ENCODE peak calls at places on chromosomes 13 and 19, in nine cellular contexts. G, J, V, X, O, F, T, U and R are unnamed samples.

GRCh38 chr19:38135150-38135998 is 88.6 kb downstream of the DPF1 start:
- DNase-seq in F (no peak), G (no peak), X (no peak), U (no peak), T (no peak), O (no peak), J (no peak), V (no peak), R (no peak)

GRCh38 chr19:28705008-28705407 is 507.9 kb downstream of the UQCRFS1 start:
- DNase-seq in U (no peak), T (no peak), J (no peak), V (no peak), X (no peak), G (peak; percentile 68), F (peak; percentile 21), O (no peak), R (no peak)

GRCh38 chr19:49338691-49339363 is 3.6 kb downstream of the CD37 start:
- DNase-seq in J (no peak), U (no peak), T (no peak), F (no peak), O (peak; percentile 83), V (no peak), X (peak; percentile 55), G (no peak), R (peak; percentile 96)

GRCh38 chr19:12721656-12722565 is 1.8 kb downstream of the TNPO2 start:
- DNase-seq in J (peak; percentile 49), U (peak; percentile 48), V (peak; percentile 38), F (peak; percentile 45), O (peak; percentile 81), X (peak; percentile 56), G (no peak), T (no peak), R (peak; percentile 69)

GRCh38 chr19:5580116-5580515 is 12.4 kb upstream of the TINCR start:
- DNase-seq in O (peak; percentile 12), X (no peak), J (no peak), G (no peak), V (no peak), U (peak; percentile 59), F (no peak), T (no peak), R (no peak)

GRCh38 chr13:73962284-73962683 is 171.9 kb downstream of the KLF12 start:
- DNase-seq in U (no peak), F (no peak), V (no peak), T (no peak), J (no peak), X (no peak), G (no peak), O (no peak), R (no peak)

GRCh38 chr19:55270172-55270942 is 9.6 kb downstream of the HSPBP1 start:
- DNase-seq in U (no peak), T (no peak), V (no peak), X (no peak), F (no peak), G (no peak), J (no peak), O (no peak), R (no peak)

GRCh38 chr19:13506550-13506878 is 235 bp upstream of the CACNA1A start:
- DNase-seq in J (no peak), U (no peak), F (peak; percentile 26), O (no peak), T (no peak), X (no peak), V (no peak), G (peak; percentile 5), R (no peak)

GRCh38 chr13:50993908-50994307 is 84.3 kb downstream of the RNASEH2B start:
- DNase-seq in F (no peak), O (no peak), U (no peak), G (no peak), J (no peak), X (no peak), T (no peak), V (no peak), R (no peak)

GRCh38 chr19:3468211-3468610 is 12.1 kb downstream of the SMIM24 start:
- DNase-seq in V (no peak), X (no peak), T (no peak), J (no peak), U (no peak), F (no peak), G (no peak), O (no peak), R (no peak)

GRCh38 chr19:46786236-46787039 is 2.0 kb downstream of the SLC1A5 start:
- DNase-seq in J (peak; percentile 48), F (peak; percentile 66), G (peak; percentile 68), O (peak; percentile 82), U (no peak), X (peak; percentile 41), T (peak; percentile 88), V (peak; percentile 67), R (peak; percentile 67)

GRCh38 chr13:33125821-33126570 is 109.8 kb downstream of the KL start:
- DNase-seq in T (no peak), V (no peak), U (no peak), X (peak; percentile 13), J (peak; percentile 18), F (peak; percentile 87), G (peak; percentile 86), O (peak; percentile 67), R (no peak)

GRCh38 chr19:980133-980998 is 3.8 kb upstream of the WDR18 start:
- DNase-seq in J (no peak), U (no peak), T (no peak), V (no peak), X (no peak), G (no peak), F (no peak), O (no peak), R (no peak)

GRCh38 chr13:20054586-20054985 is 96.1 kb downstream of the ZMYM2 start:
- DNase-seq in U (no peak), O (no peak), V (no peak), F (no peak), G (no peak), X (no peak), J (no peak), T (no peak), R (no peak)

GRCh38 chr13:113943821-113944565 is 29.9 kb downstream of the C13orf46 start:
- DNase-seq in F (no peak), X (no peak), U (no peak), O (no peak), T (no peak), V (no peak), G (no peak), J (no peak), R (no peak)

GRCh38 chr19:17762505-17763229 is 11.4 kb downstream of the FCHO1 start:
- DNase-seq in J (peak; percentile 69), T (peak; percentile 20), U (no peak), X (peak; percentile 86), G (no peak), F (no peak), V (no peak), O (no peak), R (no peak)

GRCh38 chr19:1260749-1261511 is 8.2 kb upstream of the CIRBP start:
- DNase-seq in O (peak; percentile 98), T (peak; percentile 77), U (peak; percentile 94), J (peak; percentile 97), X (peak; percentile 97), G (peak; percentile 80), V (peak; percentile 96), F (peak; percentile 93), R (peak; percentile 97)

GRCh38 chr19:18000981-18001836 is 6.8 kb upstream of the ARRDC2 start:
- DNase-seq in T (peak; percentile 72), V (peak; percentile 86), U (peak; percentile 46), F (no peak), X (peak; percentile 63), O (peak; percentile 95), J (peak; percentile 76), G (peak; percentile 38), R (peak; percentile 94)